ENCODE peak calls at places on chromosomes 3 and 15, in four cellular contexts. P, T, J and K are unnamed samples.

GRCh38 chr3:157542711-157543485 is 39.7 kb upstream of the VEPH1 start:
- DNase-seq in T (peak; percentile 95), J (peak; percentile 68), P (peak; percentile 81), K (peak; percentile 63)

GRCh38 chr3:66860771-66861170 is 137.3 kb upstream of the KBTBD8 start:
- DNase-seq in P (no peak), T (no peak), J (no peak), K (no peak)

GRCh38 chr15:81256916-81257315 is 60.2 kb downstream of the IL16 start:
- DNase-seq in J (peak; percentile 31), P (no peak), T (no peak), K (no peak)

GRCh38 chr3:161508852-161509477 is 12.4 kb downstream of the OTOL1 start:
- DNase-seq in J (peak; percentile 6), P (no peak), T (no peak), K (no peak)

GRCh38 chr15:44066211-44066827 is 128.8 kb downstream of the FRMD5 start:
- DNase-seq in T (peak; percentile 72), J (peak; percentile 75), P (peak; percentile 31), K (peak; percentile 89)

GRCh38 chr3:155548194-155548593 is 196.7 kb downstream of the PLCH1 start:
- DNase-seq in P (no peak), T (no peak), J (peak; percentile 36), K (no peak)

GRCh38 chr3:48130321-48130881 is 57.8 kb downstream of the CDC25A start:
- DNase-seq in J (no peak), T (peak; percentile 83), P (peak; percentile 94), K (peak; percentile 51)

GRCh38 chr3:30631237-30631961 is 25.0 kb downstream of the TGFBR2 start:
- DNase-seq in J (peak; percentile 41), T (no peak), P (no peak), K (no peak)

GRCh38 chr3:11635671-11636371 is 7.9 kb downstream of the VGLL4 start:
- DNase-seq in T (no peak), P (no peak), J (no peak), K (no peak)

GRCh38 chr15:55277116-55277564 is 12.5 kb downstream of the RAB27A start:
- DNase-seq in T (no peak), J (no peak), P (no peak), K (no peak)

GRCh38 chr3:182794806-182795369 is 1.6 kb downstream of the ATP11B start:
- DNase-seq in P (no peak), T (no peak), J (no peak), K (no peak)

GRCh38 chr3:101676765-101677435 is at the start of gene ZBTB11:
- DNase-seq in T (peak; percentile 100), J (peak; percentile 100), P (peak; percentile 100), K (peak; percentile 100)

GRCh38 chr3:71983694-71984093 is 198.7 kb upstream of the PROK2 start:
- DNase-seq in T (no peak), P (no peak), J (no peak), K (no peak)

GRCh38 chr3:47193871-47194859 is 30.3 kb upstream of the SETD2 start:
- DNase-seq in J (no peak), P (no peak), T (no peak), K (no peak)

GRCh38 chr15:39172380-39173281 is 408.2 kb upstream of the THBS1 start:
- DNase-seq in P (peak; percentile 25), J (no peak), T (peak; percentile 12), K (no peak)

GRCh38 chr3:15099364-15100098 is 583 bp upstream of the RBSN start:
- DNase-seq in J (no peak), P (no peak), T (no peak), K (no peak)

GRCh38 chr3:194329566-194329965 is 21.6 kb downstream of the CPN2 start:
- DNase-seq in P (no peak), J (no peak), T (no peak), K (no peak)

GRCh38 chr3:194330160-194330559 is 21.0 kb downstream of the CPN2 start:
- DNase-seq in P (no peak), T (peak; percentile 78), J (no peak), K (no peak)

GRCh38 chr3:194332858-194333211 is 18.3 kb downstream of the CPN2 start:
- DNase-seq in P (no peak), T (no peak), J (no peak), K (no peak)

GRCh38 chr3:194328080-194328571 is 23.0 kb downstream of the CPN2 start:
- DNase-seq in P (no peak), T (peak; percentile 56), J (peak; percentile 55), K (no peak)

GRCh38 chr3:194330579-194330978 is 20.5 kb downstream of the CPN2 start:
- DNase-seq in T (peak; percentile 93), P (peak; percentile 69), J (no peak), K (no peak)
- TF ChIP-seq POLR2A in T (no peak), P (no peak), J (no peak), K (no peak)

GRCh38 chr15:62474771-62475124 is 309.7 kb upstream of the C2CD4B start:
- DNase-seq in J (no peak), P (no peak), T (no peak), K (no peak)
- H3K4me1 ChIP-seq in J (no peaks in the 10 kb centered on the region), P (peaks cover 67% of the 10 kb centered on the region), T (peaks cover 15% of the 10 kb centered on the region), K (no peaks in the 10 kb centered on the region)

GRCh38 chr3:94176886-94177285 is 114.0 kb downstream of the NSUN3 start:
- DNase-seq in P (no peak), J (no peak), T (no peak), K (no peak)
- H3K4me3 ChIP-seq in P (no peak overlapping the region), J (no peak overlapping the region), T (no peak overlapping the region), K (no peak overlapping the region)

GRCh38 chr15:90001683-90002427 is 731 bp downstream of the ZNF710 start:
- DNase-seq in P (peak; percentile 64), T (peak; percentile 55), J (peak; percentile 67), K (peak; percentile 68)
- TF ChIP-seq POLR2A in P (no peak), T (no peak), J (no peak), K (peak; percentile 26)

DNA sequence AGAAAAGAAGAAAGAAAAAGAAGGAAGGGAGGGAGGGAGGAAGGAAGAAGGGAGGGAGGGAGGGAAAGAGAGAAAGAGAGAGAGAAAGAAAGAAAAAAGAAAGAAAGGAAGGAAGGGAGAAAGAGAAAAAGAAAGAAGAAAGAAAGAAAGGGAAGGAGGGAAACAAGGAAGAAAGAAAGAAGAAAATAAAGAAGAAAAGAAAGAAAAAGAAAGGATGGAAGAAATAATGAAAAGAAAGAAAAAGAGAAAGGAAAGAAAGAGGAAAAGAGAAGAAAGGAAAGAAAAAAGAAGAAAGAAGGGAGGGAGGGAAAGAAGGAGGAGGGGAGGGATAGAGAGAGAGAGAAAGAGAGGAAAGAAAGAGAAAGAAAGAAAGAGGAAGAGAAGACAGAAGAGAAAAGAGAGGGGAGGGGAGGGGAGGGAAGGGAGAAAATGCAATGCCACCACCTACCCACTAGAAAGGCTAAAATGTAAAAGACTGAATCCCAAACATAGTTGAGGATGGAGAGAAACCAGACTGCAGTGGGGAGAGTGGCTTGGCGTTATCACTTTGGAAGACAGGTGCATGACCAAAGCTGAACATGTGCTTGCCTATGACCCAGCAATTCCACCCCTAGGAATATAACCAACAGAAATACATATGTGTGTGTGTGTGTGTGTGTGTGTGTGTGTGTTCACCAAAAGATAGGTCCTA is 66.9 kb upstream of the KLF13 start:
- DNase-seq in P (no peak), J (no peak), T (no peak), K (no peak)
- H3K4me1 ChIP-seq in P (peaks cover 21% of the 10 kb centered on the region), J (peaks cover 13% of the 10 kb centered on the region), T (peaks cover 11% of the 10 kb centered on the region), K (peaks cover 14% of the 10 kb centered on the region)

GRCh38 chr15:84750583-84751092 is 2.2 kb downstream of the ZNF592 start:
- DNase-seq in J (no peak), P (no peak), T (no peak), K (no peak)
- H3K4me3 ChIP-seq in J (peak overlapping the region; percentile 92), P (peak overlapping the region; percentile 88), T (peak overlapping the region; percentile 0), K (no peak overlapping the region)

DNA sequence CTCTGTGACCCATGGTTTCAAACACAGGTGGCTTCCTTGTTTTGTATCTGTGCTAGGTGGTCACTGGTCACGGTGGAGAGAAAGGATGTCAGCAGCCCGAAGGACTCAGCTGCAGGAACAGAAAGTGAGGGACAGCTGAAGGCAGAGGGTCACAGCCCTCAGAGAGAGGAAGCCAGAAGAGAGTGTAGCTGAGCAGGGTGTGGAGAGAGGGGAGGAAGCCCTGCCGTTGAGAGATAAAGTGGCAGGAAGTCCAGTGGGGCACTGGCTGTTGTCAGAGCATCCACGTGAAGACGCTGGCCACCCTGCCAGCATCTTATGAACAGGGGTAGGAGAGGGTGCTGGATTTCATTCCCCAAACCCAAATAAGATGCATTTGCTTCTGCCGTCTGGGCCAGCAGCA is 36.9 kb downstream of the LIMD1 start:
- DNase-seq in P (no peak), J (no peak), T (no peak), K (no peak)
- TF ChIP-seq POLR2A in P (no peak), J (no peak), T (no peak), K (no peak)

DNA sequence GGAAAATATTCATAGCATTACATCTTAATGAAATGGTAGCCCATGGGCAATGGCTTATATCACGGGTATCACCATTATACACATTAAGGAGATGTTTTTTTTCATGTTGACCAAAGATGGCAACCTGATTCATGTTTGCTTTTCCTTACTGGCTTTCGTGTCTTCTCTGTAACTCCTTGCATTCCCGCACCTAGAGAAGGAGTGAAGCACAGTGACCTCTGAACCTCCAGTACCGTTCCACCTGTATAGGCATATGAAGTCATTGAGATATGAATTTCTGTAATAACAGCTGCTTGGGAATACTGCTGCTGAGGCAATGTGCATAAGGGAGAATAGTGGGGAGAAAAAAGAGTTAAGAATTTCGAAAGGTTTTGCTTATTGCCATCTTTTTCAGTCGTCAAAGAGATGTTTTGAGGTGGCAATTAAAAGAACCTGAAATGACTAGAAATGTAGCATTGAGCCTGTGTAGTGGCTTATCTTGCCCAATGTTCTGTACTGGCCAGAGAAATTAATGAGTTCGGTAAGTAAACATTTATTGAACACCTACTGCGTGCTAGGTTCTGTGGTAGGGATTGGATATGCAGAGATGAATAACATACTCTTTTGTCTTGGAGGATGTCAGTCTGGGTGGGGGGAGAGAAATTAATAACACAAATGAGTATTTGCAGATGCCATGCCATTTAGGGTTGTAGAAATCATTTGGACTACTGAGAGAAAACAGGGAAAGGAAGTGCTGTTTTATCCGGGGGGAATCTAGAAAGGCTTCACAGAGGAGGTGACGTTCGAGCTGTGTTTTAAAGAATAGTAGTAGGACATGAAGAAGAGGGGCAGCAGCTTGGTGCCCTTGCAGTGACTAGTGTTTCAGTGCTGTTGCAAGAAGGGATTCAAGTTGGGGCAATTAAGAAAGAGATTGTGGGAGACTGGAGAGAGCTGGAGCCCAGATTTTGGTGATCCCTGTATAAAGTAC is 2.5 kb downstream of the FEM1B start:
- DNase-seq in J (no peak), P (no peak), T (no peak), K (peak; percentile 62)
- H3K4me1 ChIP-seq in J (peaks cover 50% of the 10 kb centered on the region), P (peaks cover 74% of the 10 kb centered on the region), T (peaks cover 37% of the 10 kb centered on the region), K (peaks cover 27% of the 10 kb centered on the region)

GRCh38 chr3:52094591-52095485 is 38.5 kb upstream of the DUSP7 start:
- DNase-seq in J (no peak), P (peak; percentile 18), T (no peak), K (no peak)

GRCh38 chr3:52093751-52094525 is 37.6 kb upstream of the DUSP7 start:
- DNase-seq in J (no peak), T (peak; percentile 46), P (peak; percentile 21), K (no peak)

GRCh38 chr3:52099006-52099405 is 42.6 kb upstream of the DUSP7 start:
- DNase-seq in T (peak; percentile 13), P (peak; percentile 64), J (no peak), K (no peak)

GRCh38 chr3:52095990-52096775 is 39.8 kb upstream of the DUSP7 start:
- DNase-seq in T (no peak), J (no peak), P (peak; percentile 16), K (no peak)

DNA sequence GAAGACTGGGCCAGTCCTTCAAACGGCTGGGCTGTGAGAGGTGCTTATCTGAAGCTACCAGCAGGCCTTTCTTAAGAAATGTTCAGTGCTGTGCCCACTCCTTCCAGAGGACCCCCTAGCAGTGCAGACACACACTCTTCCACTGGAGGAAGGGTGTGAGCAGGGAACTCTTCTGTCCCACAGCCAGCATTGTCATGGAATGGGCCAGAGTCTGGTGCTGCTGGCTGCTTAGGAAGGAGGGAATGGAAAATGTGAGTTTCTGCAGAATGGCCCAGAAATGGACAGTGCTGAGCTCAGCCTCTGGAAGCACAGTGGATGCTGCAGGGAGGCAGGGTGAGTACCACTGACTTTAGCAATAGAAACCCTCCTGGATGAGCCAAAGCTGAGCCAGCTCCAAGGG is 41.7 kb upstream of the DUSP7 start:
- DNase-seq in J (no peak), P (no peak), T (no peak), K (no peak)
- H3K4me3 ChIP-seq in J (no peak overlapping the region), P (no peak overlapping the region), T (no peak overlapping the region), K (no peak overlapping the region)